ENCODE peak calls at places on chromosomes 13 and 19, in ten cellular contexts. C, I, L, K, B, P, T, W, O and M are unnamed samples.

GRCh38 chr19:55526216-55527196 is 10.4 kb downstream of the SBK2 start:
- DNase-seq in C (no peak), I (peak), L (peak), K (peak), B (peak), P (peak), T (peak), W (no peak), O (peak), M (peak)

GRCh38 chr19:7869910-7870511 is 4.2 kb downstream of the PRR36 start:
- DNase-seq in C (no peak), I (no peak), L (peak), K (peak), B (peak), P (no peak), T (peak), W (no peak), O (no peak), M (no peak)

GRCh38 chr13:48818495-48818961 is 157.2 kb upstream of the FNDC3A start:
- DNase-seq in C (no peak), I (no peak), L (peak), K (no peak), B (no peak), P (peak), T (no peak), W (no peak), O (peak), M (no peak)

GRCh38 chr19:8116437-8117293 is 32.7 kb downstream of the FBN3 start:
- DNase-seq in C (no peak), I (no peak), L (no peak), K (no peak), B (no peak), P (no peak), T (peak), W (no peak), O (no peak), M (no peak)

GRCh38 chr13:46158983-46159382 is 23.0 kb downstream of the LCP1 start:
- DNase-seq in C (no peak), I (no peak), L (no peak), K (no peak), B (no peak), P (no peak), T (no peak), W (no peak), O (no peak), M (no peak)

GRCh38 chr19:51110666-51110971 is 2.4 kb upstream of the CTU1 start:
- DNase-seq in C (no peak), I (no peak), L (no peak), K (no peak), B (no peak), P (no peak), T (no peak), W (no peak), O (no peak), M (no peak)

GRCh38 chr13:46180393-46180792 is 1.6 kb downstream of the LCP1 start:
- DNase-seq in C (no peak), I (no peak), L (no peak), K (no peak), B (no peak), P (no peak), T (no peak), W (no peak), O (no peak), M (no peak)

GRCh38 chr19:16293133-16294085 is 31.2 kb upstream of the KLF2 start:
- DNase-seq in C (peak), I (peak), L (peak), K (peak), B (peak), P (peak), T (peak), W (no peak), O (peak), M (peak)

GRCh38 chr19:48603850-48604249 is 2.7 kb upstream of the SPACA4 start:
- DNase-seq in C (no peak), I (no peak), L (no peak), K (no peak), B (no peak), P (no peak), T (no peak), W (no peak), O (no peak), M (no peak)

GRCh38 chr13:39876258-39876657 is 220.8 kb downstream of the COG6 start:
- DNase-seq in C (no peak), I (no peak), L (peak), K (no peak), B (no peak), P (peak), T (no peak), W (no peak), O (peak), M (no peak)

GRCh38 chr19:30393046-30393445 is 20.9 kb downstream of the ZNF536 start:
- DNase-seq in C (no peak), I (no peak), L (no peak), K (no peak), B (no peak), P (no peak), T (no peak), W (no peak), O (no peak), M (no peak)

GRCh38 chr19:49672131-49672919 is 4.7 kb upstream of the PRMT1 start:
- DNase-seq in C (peak), I (peak), L (peak), K (peak), B (peak), P (peak), T (peak), W (no peak), O (peak), M (peak)

GRCh38 chr19:12293771-12294307 is 844 bp downstream of the ZNF44 start:
- DNase-seq in C (peak), I (peak), L (peak), K (peak), B (peak), P (peak), T (peak), W (no peak), O (peak), M (peak)

GRCh38 chr19:18856385-18857126 is 24.8 kb downstream of the UPF1 start:
- DNase-seq in C (no peak), I (no peak), L (peak), K (no peak), B (peak), P (peak), T (no peak), W (no peak), O (peak), M (no peak)

GRCh38 chr13:27868639-27869435 is 51.0 kb upstream of the PDX1 start:
- DNase-seq in C (no peak), I (no peak), L (peak), K (no peak), B (no peak), P (peak), T (no peak), W (no peak), O (peak), M (no peak)

GRCh38 chr19:18733196-18733647 is 49.7 kb downstream of the CRTC1 start:
- DNase-seq in C (peak), I (peak), L (no peak), K (no peak), B (peak), P (peak), T (no peak), W (no peak), O (peak), M (no peak)

GRCh38 chr19:13992025-13992424 is 14.1 kb downstream of the RFX1 start:
- DNase-seq in C (no peak), I (no peak), L (no peak), K (no peak), B (no peak), P (no peak), T (no peak), W (no peak), O (no peak), M (no peak)

GRCh38 chr19:49442793-49443365 is 1.6 kb upstream of the SLC17A7 start:
- DNase-seq in C (peak), I (peak), L (peak), K (peak), B (peak), P (peak), T (peak), W (peak), O (peak), M (peak)

GRCh38 chr13:20796791-20797513 is 23.2 kb upstream of the EEF1AKMT1 start:
- DNase-seq in C (no peak), I (no peak), L (no peak), K (no peak), B (peak), P (no peak), T (no peak), W (no peak), O (no peak), M (no peak)

GRCh38 chr13:73467103-73467502 is 408.3 kb downstream of the KLF5 start:
- DNase-seq in C (no peak), I (no peak), L (no peak), K (no peak), B (no peak), P (peak), T (no peak), W (no peak), O (no peak), M (no peak)

GRCh38 chr19:56085571-56086275 is 35.4 kb downstream of the ZNF787 start:
- DNase-seq in C (no peak), I (no peak), L (no peak), K (no peak), B (no peak), P (no peak), T (no peak), W (no peak), O (no peak), M (no peak)

GRCh38 chr19:4196009-4196408 is 13.5 kb downstream of the ANKRD24 start:
- DNase-seq in C (no peak), I (no peak), L (no peak), K (no peak), B (no peak), P (no peak), T (no peak), W (no peak), O (no peak), M (no peak)

GRCh38 chr13:50127017-50127725 is 111.9 kb downstream of the KCNRG start:
- DNase-seq in C (peak), I (peak), L (no peak), K (peak), B (peak), P (peak), T (no peak), W (no peak), O (no peak), M (peak)

GRCh38 chr19:46069841-46070341 is 29.1 kb upstream of the IGFL4 start:
- DNase-seq in C (no peak), I (no peak), L (peak), K (no peak), B (no peak), P (peak), T (no peak), W (no peak), O (peak), M (no peak)

GRCh38 chr13:111505175-111505777 is 184.8 kb downstream of the TEX29 start:
- DNase-seq in C (no peak), I (no peak), L (peak), K (no peak), B (no peak), P (no peak), T (no peak), W (peak), O (no peak), M (no peak)

GRCh38 chr13:30415430-30416030 is 6.8 kb upstream of the UBE2L5 start:
- DNase-seq in C (no peak), I (no peak), L (no peak), K (no peak), B (no peak), P (no peak), T (no peak), W (no peak), O (no peak), M (no peak)

GRCh38 chr19:19458110-19458816 is 52.8 kb downstream of the GATAD2A start:
- DNase-seq in C (no peak), I (no peak), L (no peak), K (no peak), B (no peak), P (no peak), T (no peak), W (no peak), O (no peak), M (no peak)

GRCh38 chr19:4363571-4364304 is 20.4 kb downstream of the MPND start:
- DNase-seq in C (no peak), I (no peak), L (no peak), K (no peak), B (no peak), P (no peak), T (no peak), W (no peak), O (no peak), M (no peak)

GRCh38 chr13:107117327-107118012 is 549.5 kb upstream of the ARGLU1 start:
- DNase-seq in C (no peak), I (no peak), L (no peak), K (no peak), B (no peak), P (no peak), T (peak), W (no peak), O (peak), M (no peak)

GRCh38 chr19:18437481-18438330 is at the start of gene ISYNA1:
- DNase-seq in C (no peak), I (peak), L (peak), K (peak), B (peak), P (peak), T (peak), W (no peak), O (peak), M (no peak)

GRCh38 chr19:14410054-14410774 is 8.9 kb downstream of the DDX39A start:
- DNase-seq in C (no peak), I (no peak), L (no peak), K (no peak), B (no peak), P (no peak), T (no peak), W (no peak), O (no peak), M (no peak)

DNA sequence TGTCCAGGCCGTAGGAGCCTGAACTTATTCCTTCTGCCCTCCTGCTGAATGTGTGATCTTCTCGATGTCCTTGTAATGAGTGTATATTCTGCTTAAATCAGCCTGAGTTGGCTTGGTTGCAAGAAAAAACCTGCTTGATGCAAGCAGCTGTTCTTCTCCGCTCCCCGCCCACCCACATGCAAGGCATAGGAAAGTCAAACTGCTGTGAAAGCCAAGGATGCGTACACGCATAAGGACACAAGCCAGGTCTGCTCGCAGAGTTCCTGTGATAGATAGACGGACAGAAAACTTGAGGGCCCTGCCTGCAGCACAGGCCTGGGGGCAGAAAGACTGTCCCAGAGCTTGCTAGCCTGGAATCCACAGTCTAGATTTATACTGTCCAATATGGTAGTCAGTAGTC is 101.1 kb downstream of the DNAJC15 start:
- DNase-seq in C (no peak), I (no peak), L (no peak), K (no peak), B (no peak), P (no peak), T (no peak), W (no peak), O (no peak), M (no peak)
- H3K27ac ChIP-seq in C (no peak), I (no peak), L (no peak), K (no peak), B (no peak), P (no peak), T (no peak), W (no peak), O (no peak), M (no peak)

DNA sequence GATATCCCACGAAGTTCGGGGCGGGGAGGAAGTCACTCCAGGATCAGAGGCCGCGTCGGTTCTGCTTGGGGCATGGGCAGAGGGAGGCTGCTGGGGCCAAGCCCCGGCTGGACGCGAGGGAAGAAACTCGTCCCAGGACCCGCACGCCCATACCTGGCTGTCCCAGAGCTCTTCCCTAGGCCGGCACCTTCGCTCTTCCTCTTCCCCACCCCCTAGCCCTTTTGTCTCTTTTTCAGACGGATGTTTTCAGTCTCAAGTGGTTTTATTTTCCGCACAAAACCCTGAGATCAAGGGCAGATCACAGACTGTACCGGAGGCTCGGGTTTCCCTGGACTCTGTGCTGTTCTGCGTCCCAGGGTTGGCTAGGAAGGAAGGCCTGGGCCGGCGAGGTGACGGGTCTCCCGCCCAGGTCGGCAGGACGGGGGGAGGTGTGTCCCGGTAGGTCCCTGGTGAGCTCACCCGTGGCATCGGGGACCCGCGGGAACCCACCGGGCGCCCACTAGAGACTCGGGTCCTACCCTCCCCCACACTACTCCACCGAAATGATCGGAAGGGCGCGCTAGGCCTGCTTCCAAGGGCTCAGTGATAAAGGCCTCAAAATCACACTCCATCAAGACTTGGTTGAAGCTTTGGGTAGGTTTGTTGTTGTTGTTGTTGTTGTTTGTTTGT is 7.9 kb downstream of the ZIC2 start:
- DNase-seq in C (no peak), I (no peak), L (no peak), K (no peak), B (no peak), P (no peak), T (no peak), W (no peak), O (no peak), M (no peak)
- H3K4me3 ChIP-seq in C (no peak), I (no peak), L (no peak), K (no peak), B (no peak), P (no peak), T (no peak), W (peak), O (no peak), M (no peak)

GRCh38 chr13:19794552-19795143 is 11.9 kb upstream of the PSPC1 start:
- DNase-seq in C (no peak), I (no peak), L (no peak), K (no peak), B (peak), P (no peak), T (peak), W (peak), O (no peak), M (no peak)
- H3K27ac ChIP-seq in C (no peak), I (no peak), L (no peak), K (no peak), B (peak), P (no peak), T (peak), W (no peak), O (peak), M (no peak)

GRCh38 chr19:36152886-36153525 is 759 bp upstream of the COX7A1 start:
- DNase-seq in C (no peak), I (no peak), L (no peak), K (no peak), B (no peak), P (no peak), T (no peak), W (no peak), O (no peak), M (no peak)
- H3K4me3 ChIP-seq in C (peak), I (peak), L (no peak), K (peak), B (no peak), P (no peak), T (no peak), W (no peak), O (no peak), M (peak)

DNA sequence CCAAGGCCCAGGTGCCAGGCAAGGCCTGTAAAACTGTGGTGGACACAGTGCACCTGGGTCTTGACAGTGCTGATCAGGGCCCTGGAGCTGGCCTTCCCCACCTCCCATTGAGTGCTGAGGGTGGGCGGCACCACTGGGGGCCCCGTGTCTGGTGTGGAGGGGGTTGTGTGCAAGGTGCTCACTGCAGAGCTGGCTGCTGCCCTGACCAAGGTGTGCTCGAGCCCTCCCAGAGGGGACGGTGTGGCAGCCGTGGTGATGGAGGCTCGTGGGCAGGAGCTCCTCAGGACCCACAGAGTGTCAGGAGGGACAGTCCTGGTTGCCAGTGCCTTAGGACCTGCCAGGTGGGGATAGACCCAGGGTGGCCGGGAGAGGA is 23.0 kb downstream of the ATP4B start:
- DNase-seq in C (no peak), I (no peak), L (no peak), K (no peak), B (no peak), P (no peak), T (no peak), W (no peak), O (no peak), M (peak)
- H3K27ac ChIP-seq in C (no peak), I (no peak), L (no peak), K (no peak), B (no peak), P (no peak), T (no peak), W (no peak), O (no peak), M (no peak)